ENCODE peak calls at places on chromosomes 4 and X, in six cellular contexts. W is heart right ventricle; C is AG09309; E is fibroblast of lung; Q is tibial artery; M is CD8-positive, alpha-beta T cell. F is an unnamed sample.
A peak's percentile ranks its signal among the peaks of the same experiment; 100 is the strongest.

GRCh38 chr4:147683172-147683571 is 791 bp downstream of the PRMT9 start:
- DNase-seq in W (no peak), C (peak; percentile 4), E (peak; percentile 47), Q (no peak), M (no peak), F (peak; percentile 21)

GRCh38 chr4:98566491-98567008 is 91.9 kb downstream of the TSPAN5 start:
- DNase-seq in W (no peak), C (no peak), E (peak; percentile 79), Q (no peak), M (no peak), F (peak; percentile 50)

GRCh38 chr4:36386691-36387090 is 105.3 kb downstream of the DTHD1 start:
- DNase-seq in W (no peak), C (no peak), E (no peak), Q (no peak), M (no peak), F (no peak)

GRCh38 chr4:19382993-19383392 is 868.7 kb upstream of the SLIT2 start:
- DNase-seq in W (no peak), C (peak; percentile 71), E (peak; percentile 63), Q (no peak), M (no peak), F (peak; percentile 73)

GRCh38 chr4:3851211-3851610 is 85.0 kb downstream of the ADRA2C start:
- DNase-seq in W (no peak), C (peak; percentile 8), E (no peak), Q (no peak), M (no peak), F (peak; percentile 83)

GRCh38 chrX:38638952-38639529 is 77.7 kb downstream of the TSPAN7 start:
- DNase-seq in W (no peak), C (no peak), E (no peak), Q (no peak), M (no peak), F (no peak)

GRCh38 chrX:45755719-45756118 is 555.0 kb upstream of the DIPK2B start:
- DNase-seq in W (no peak), C (no peak), E (no peak), Q (no peak), M (no peak), F (peak; percentile 46)

GRCh38 chr4:122689972-122690371 is 42.5 kb upstream of the BBS12 start:
- DNase-seq in W (no peak), C (no peak), E (no peak), Q (no peak), M (no peak), F (no peak)

GRCh38 chrX:154728791-154729190 is 22.1 kb downstream of the GAB3 start:
- DNase-seq in W (no peak), C (no peak), E (no peak), Q (no peak), M (no peak), F (no peak)

GRCh38 chrX:16838202-16839066 is 31.7 kb downstream of the RBBP7 start:
- DNase-seq in W (peak; percentile 17), C (peak; percentile 55), E (peak; percentile 87), Q (peak; percentile 73), M (no peak), F (peak; percentile 72)

GRCh38 chr4:173991814-173992213 is 291.7 kb downstream of the FBXO8 start:
- DNase-seq in W (no peak), C (no peak), E (no peak), Q (no peak), M (no peak), F (no peak)

GRCh38 chrX:72666451-72666850 is 47.7 kb downstream of the PHKA1 start:
- DNase-seq in W (no peak), C (no peak), E (no peak), Q (no peak), M (no peak), F (no peak)

GRCh38 chr4:165542476-165542875 is 163.7 kb downstream of the CPE start:
- DNase-seq in W (no peak), C (no peak), E (no peak), Q (no peak), M (no peak), F (no peak)

GRCh38 chr4:36288727-36289126 is 7.3 kb downstream of the DTHD1 start:
- DNase-seq in W (no peak), C (no peak), E (no peak), Q (no peak), M (no peak), F (no peak)

GRCh38 chr4:158962396-158962795 is 140.5 kb upstream of the RAPGEF2 start:
- DNase-seq in W (no peak), C (no peak), E (no peak), Q (no peak), M (no peak), F (no peak)

GRCh38 chr4:108141213-108142045 is 27.3 kb downstream of the LEF1 start:
- DNase-seq in W (no peak), C (no peak), E (no peak), Q (no peak), M (no peak), F (no peak)

GRCh38 chr4:76690906-76691275 is 207.1 kb downstream of the SOWAHB start:
- DNase-seq in W (no peak), C (no peak), E (peak; percentile 57), Q (no peak), M (no peak), F (peak; percentile 51)

GRCh38 chrX:45135616-45136015 is 65.1 kb downstream of the DIPK2B start:
- DNase-seq in W (no peak), C (no peak), E (no peak), Q (no peak), M (no peak), F (no peak)

GRCh38 chrX:129833153-129834004 is 10.3 kb downstream of the ZDHHC9 start:
- DNase-seq in W (no peak), C (no peak), E (peak; percentile 69), Q (no peak), M (no peak), F (peak; percentile 54)

GRCh38 chrX:49137492-49137891 is 14.0 kb upstream of the GPKOW start:
- DNase-seq in W (peak; percentile 37), C (no peak), E (no peak), Q (no peak), M (no peak), F (no peak)

GRCh38 chr4:111323496-111323895 is 700.6 kb upstream of the PITX2 start:
- DNase-seq in W (no peak), C (peak; percentile 37), E (peak; percentile 23), Q (no peak), M (no peak), F (peak; percentile 46)

GRCh38 chr4:159308571-159309340 is 205.9 kb downstream of the RAPGEF2 start:
- DNase-seq in W (no peak), C (no peak), E (no peak), Q (no peak), M (no peak), F (peak; percentile 33)

GRCh38 chr4:185122681-185123345 is 20.3 kb upstream of the SLC25A4 start:
- DNase-seq in W (no peak), C (no peak), E (no peak), Q (no peak), M (no peak), F (no peak)

GRCh38 chrX:2264179-2265030 is 236.4 kb downstream of the DHRSX start:
- DNase-seq in W (no peak), C (no peak), E (no peak), Q (peak; percentile 37), M (no peak), F (no peak)

GRCh38 chr4:127268367-127268766 is 364.4 kb upstream of the INTU start:
- DNase-seq in W (no peak), C (no peak), E (no peak), Q (no peak), M (no peak), F (no peak)

GRCh38 chr4:70715097-70715496 is 6.7 kb upstream of the RUFY3 start:
- DNase-seq in W (no peak), C (no peak), E (peak; percentile 42), Q (no peak), M (no peak), F (peak; percentile 57)

GRCh38 chrX:35726176-35726575 is 72.0 kb upstream of the MAGEB16 start:
- DNase-seq in W (no peak), C (no peak), E (peak; percentile 34), Q (no peak), M (no peak), F (no peak)

GRCh38 chrX:12950851-12951589 is 23.9 kb upstream of the TMSB4X start:
- DNase-seq in W (peak; percentile 21), C (no peak), E (no peak), Q (no peak), M (peak; percentile 69), F (no peak)

GRCh38 chrX:76148753-76149152 is 24.1 kb upstream of the PBDC1 start:
- DNase-seq in W (peak; percentile 10), C (no peak), E (peak; percentile 60), Q (no peak), M (peak; percentile 45), F (peak; percentile 10)

GRCh38 chrX:76153221-76153620 is 19.6 kb upstream of the PBDC1 start:
- DNase-seq in W (no peak), C (no peak), E (no peak), Q (no peak), M (no peak), F (no peak)

DNA sequence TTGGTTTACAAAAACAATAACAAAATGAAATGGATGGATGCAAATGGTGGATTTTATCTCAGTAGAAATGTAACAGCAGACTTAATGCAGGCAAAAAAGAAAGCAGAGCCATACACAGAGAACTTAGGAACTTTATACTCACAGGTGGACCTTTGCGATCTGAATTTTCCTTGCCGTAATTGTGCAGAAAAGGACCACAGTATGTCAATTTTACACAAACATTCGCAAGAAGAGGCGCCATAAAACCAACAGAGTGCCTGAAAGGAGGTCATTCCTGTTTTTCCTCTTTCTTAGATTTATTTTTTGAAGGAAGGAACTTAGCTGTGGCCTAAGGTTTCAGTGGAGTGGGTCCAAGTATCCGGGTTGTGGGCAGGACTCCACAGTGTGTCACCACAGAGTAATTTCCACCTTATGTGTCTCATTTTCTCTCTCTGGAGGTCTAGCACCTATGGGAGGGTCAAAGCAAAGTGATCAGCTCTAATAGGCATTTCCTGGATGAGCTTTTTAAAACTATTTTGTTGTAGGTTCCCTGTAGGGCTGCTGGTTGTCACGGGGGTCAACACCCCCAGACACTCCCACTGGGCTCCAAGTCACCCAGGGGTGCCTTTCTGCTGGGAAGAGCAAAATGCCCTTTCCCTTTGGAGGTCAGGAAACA is 24.7 kb upstream of the PBDC1 start:
- DNase-seq in W (no peak), C (no peak), E (peak; percentile 10), Q (no peak), M (no peak), F (peak; percentile 32)
- H3K4me3 ChIP-seq in W (peak overlapping the region; percentile 7), C (no peak overlapping the region), E (no peak overlapping the region), Q (peak overlapping the region; percentile 16), M (peak overlapping the region; percentile 2), F (peak overlapping the region; percentile 9)

GRCh38 chr4:42302348-42302747 is 94.9 kb upstream of the SHISA3 start:
- DNase-seq in W (no peak), C (no peak), E (peak; percentile 31), Q (no peak), M (no peak), F (no peak)
- TF ChIP-seq CTCF in W (peak; percentile 38), C (no peak), E (peak; percentile 21), Q (no peak), M (no peak), F (no peak)

GRCh38 chrX:103586659-103587058 is 1.3 kb downstream of the TCEAL4 start:
- DNase-seq in W (no peak), C (no peak), E (no peak), Q (no peak), M (no peak), F (no peak)
- H3K4me3 ChIP-seq in W (peak overlapping the region; percentile 54), C (peak overlapping the region; percentile 78), E (peak overlapping the region; percentile 77), Q (peak overlapping the region; percentile 72), M (no peak overlapping the region), F (peak overlapping the region; percentile 76)

DNA sequence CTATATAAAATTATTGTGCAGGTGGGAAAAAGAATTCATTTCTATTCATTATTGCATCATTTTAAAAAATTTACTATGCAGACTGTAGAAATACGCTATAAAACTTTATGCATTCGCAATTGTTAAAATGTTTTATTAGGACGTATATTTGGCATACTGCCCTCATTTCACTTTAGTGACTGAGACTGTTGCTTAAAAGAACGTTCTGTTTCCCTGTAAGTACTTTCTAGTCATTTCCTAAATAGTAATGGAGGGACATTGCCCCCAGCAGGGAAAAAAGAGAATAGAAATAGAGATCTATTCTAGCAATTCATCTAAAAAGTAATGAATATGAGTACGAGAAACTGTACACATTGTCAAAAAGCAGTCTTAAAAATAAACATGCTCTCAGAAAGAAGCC is 1295.8 kb upstream of the TENM3 start:
- DNase-seq in W (no peak), C (peak; percentile 34), E (peak; percentile 85), Q (no peak), M (no peak), F (peak; percentile 1)
- TF ChIP-seq CTCF in W (peak; percentile 17), C (peak; percentile 63), E (peak; percentile 20), Q (peak; percentile 17), M (no peak), F (peak; percentile 23)